ENCODE peak calls at places on chromosome 19, in four cellular contexts. E, R, L and Q are unnamed samples.

GRCh38 chr19:44741258-44741731 is 7.2 kb upstream of the BCL3 start:
- DNase-seq in E (no peak), R (no peak), L (no peak), Q (no peak)

GRCh38 chr19:31707206-31707605 is 358.0 kb upstream of the TSHZ3 start:
- DNase-seq in E (no peak), R (no peak), L (no peak), Q (no peak)

GRCh38 chr19:48635966-48636858 is 967 bp downstream of the DBP start:
- DNase-seq in E (no peak), R (no peak), L (peak), Q (no peak)

GRCh38 chr19:11698231-11698630 is 40.5 kb downstream of the ZNF823 start:
- DNase-seq in E (no peak), R (no peak), L (no peak), Q (no peak)

GRCh38 chr19:35882074-35882832 is 13.9 kb downstream of the APLP1 start:
- DNase-seq in E (peak), R (peak), L (no peak), Q (peak)

GRCh38 chr19:1889907-1890306 is 4.6 kb upstream of the ABHD17A start:
- DNase-seq in E (no peak), R (no peak), L (no peak), Q (no peak)

GRCh38 chr19:35689836-35690235 is 14.5 kb upstream of the ZBTB32 start:
- DNase-seq in E (no peak), R (no peak), L (no peak), Q (no peak)

GRCh38 chr19:17289489-17289888 is 7.8 kb downstream of the ANKLE1 start:
- DNase-seq in E (no peak), R (peak), L (peak), Q (no peak)

GRCh38 chr19:35757231-35757748 is 461 bp upstream of the HSPB6 start:
- DNase-seq in E (peak), R (peak), L (peak), Q (peak)

GRCh38 chr19:12784871-12785430 is 6.3 kb upstream of the JUNB start:
- DNase-seq in E (no peak), R (no peak), L (no peak), Q (no peak)

GRCh38 chr19:41456342-41456918 is 13.5 kb downstream of the ERICH4 start:
- DNase-seq in E (no peak), R (no peak), L (no peak), Q (no peak)

GRCh38 chr19:13492128-13492527 is 14.2 kb downstream of the CACNA1A start:
- DNase-seq in E (peak), R (no peak), L (no peak), Q (no peak)

GRCh38 chr19:53285087-53285486 is 17.6 kb upstream of the VN1R4 start:
- DNase-seq in E (no peak), R (no peak), L (no peak), Q (no peak)

GRCh38 chr19:33535176-33535575 is 13.6 kb upstream of the PEPD start:
- DNase-seq in E (peak), R (no peak), L (no peak), Q (no peak)

GRCh38 chr19:30649149-30649548 is 277.0 kb downstream of the ZNF536 start:
- DNase-seq in E (no peak), R (no peak), L (no peak), Q (no peak)

GRCh38 chr19:1455002-1455335 is 5.0 kb downstream of the APC2 start:
- DNase-seq in E (no peak), R (no peak), L (no peak), Q (no peak)

GRCh38 chr19:43362745-43363144 is 9.3 kb downstream of the CD177 start:
- DNase-seq in E (no peak), R (no peak), L (no peak), Q (no peak)

GRCh38 chr19:2420490-2420889 is 6.9 kb downstream of the TIMM13 start:
- DNase-seq in E (no peak), R (no peak), L (no peak), Q (no peak)

GRCh38 chr19:40392894-40393517 is 3.0 kb upstream of the HIPK4 start:
- DNase-seq in E (peak), R (no peak), L (no peak), Q (peak)

GRCh38 chr19:2503521-2504109 is 27.7 kb downstream of the GADD45B start:
- DNase-seq in E (peak), R (peak), L (no peak), Q (no peak)

GRCh38 chr19:51607077-51607476 is 23.1 kb downstream of the SIGLEC5 start:
- DNase-seq in E (no peak), R (peak), L (no peak), Q (no peak)

GRCh38 chr19:43532571-43532961 is 422 bp upstream of the ZNF575 start:
- DNase-seq in E (peak), R (no peak), L (peak), Q (no peak)

GRCh38 chr19:29495971-29496441 is 29.8 kb upstream of the VSTM2B start:
- DNase-seq in E (no peak), R (no peak), L (no peak), Q (no peak)

GRCh38 chr19:35052599-35053190 is 11.2 kb downstream of the HPN start:
- DNase-seq in E (no peak), R (no peak), L (no peak), Q (no peak)

GRCh38 chr19:35903550-35904179 is 1.3 kb downstream of the HCST start:
- DNase-seq in E (peak), R (peak), L (peak), Q (peak)

GRCh38 chr19:4986471-4986888 is 17.6 kb downstream of the KDM4B start:
- DNase-seq in E (no peak), R (no peak), L (no peak), Q (no peak)

GRCh38 chr19:40601061-40601973 is at the start of gene LTBP4:
- DNase-seq in E (no peak), R (no peak), L (peak), Q (no peak)